ENCODE peak calls at places on chromosomes 3 and 15, in nine cellular contexts. One of them, this sample, is unnamed.

GRCh38 chr15:50247819-50248650 is 17.5 kb downstream of the HDC start:
- DNase-seq in psoas muscle: no peak
- DNase-seq in SK-N-SH: no peak
- DNase-seq in HCT116: no peak
- DNase-seq in CD8-positive, alpha-beta memory T cell: peak; percentile 32
- DNase-seq in adrenal gland: peak; percentile 23
- DNase-seq in cardiac muscle cell: no peak
- DNase-seq in ovary: no peak
- DNase-seq in PC-3: no peak
- DNase-seq in this sample: no peak

GRCh38 chr3:189588061-189588817 is 43.0 kb upstream of the TP63 start:
- DNase-seq in cardiac muscle cell: no peak
- DNase-seq in adrenal gland: no peak
- DNase-seq in SK-N-SH: no peak
- DNase-seq in PC-3: peak; percentile 88
- DNase-seq in ovary: no peak
- DNase-seq in psoas muscle: no peak
- DNase-seq in CD8-positive, alpha-beta memory T cell: no peak
- DNase-seq in HCT116: no peak
- DNase-seq in this sample: no peak

GRCh38 chr15:25136119-25136518 is 181.3 kb downstream of the SNRPN start:
- DNase-seq in adrenal gland: no peak
- DNase-seq in psoas muscle: no peak
- DNase-seq in PC-3: no peak
- DNase-seq in ovary: no peak
- DNase-seq in HCT116: no peak
- DNase-seq in cardiac muscle cell: peak; percentile 45
- DNase-seq in CD8-positive, alpha-beta memory T cell: no peak
- DNase-seq in SK-N-SH: peak; percentile 2
- DNase-seq in this sample: no peak

GRCh38 chr15:62928242-62928995 is 114.1 kb upstream of the TPM1 start:
- DNase-seq in HCT116: no peak
- DNase-seq in adrenal gland: peak; percentile 47
- DNase-seq in cardiac muscle cell: peak; percentile 33
- DNase-seq in psoas muscle: no peak
- DNase-seq in CD8-positive, alpha-beta memory T cell: no peak
- DNase-seq in PC-3: peak; percentile 6
- DNase-seq in SK-N-SH: peak; percentile 60
- DNase-seq in ovary: no peak
- DNase-seq in this sample: no peak

GRCh38 chr3:113634782-113635474 is 61.5 kb downstream of the USF3 start:
- DNase-seq in ovary: no peak
- DNase-seq in HCT116: no peak
- DNase-seq in SK-N-SH: no peak
- DNase-seq in psoas muscle: no peak
- DNase-seq in PC-3: no peak
- DNase-seq in adrenal gland: no peak
- DNase-seq in CD8-positive, alpha-beta memory T cell: no peak
- DNase-seq in cardiac muscle cell: no peak
- DNase-seq in this sample: no peak

GRCh38 chr3:39479701-39480414 is 12.4 kb downstream of the MOBP start:
- DNase-seq in CD8-positive, alpha-beta memory T cell: no peak
- DNase-seq in adrenal gland: no peak
- DNase-seq in PC-3: no peak
- DNase-seq in SK-N-SH: no peak
- DNase-seq in HCT116: no peak
- DNase-seq in cardiac muscle cell: no peak
- DNase-seq in psoas muscle: no peak
- DNase-seq in ovary: no peak
- DNase-seq in this sample: no peak

GRCh38 chr15:94324835-94325767 is 93.7 kb downstream of the MCTP2 start:
- DNase-seq in cardiac muscle cell: no peak
- DNase-seq in CD8-positive, alpha-beta memory T cell: peak; percentile 29
- DNase-seq in HCT116: no peak
- DNase-seq in psoas muscle: no peak
- DNase-seq in SK-N-SH: no peak
- DNase-seq in adrenal gland: no peak
- DNase-seq in PC-3: no peak
- DNase-seq in ovary: no peak
- DNase-seq in this sample: no peak

GRCh38 chr15:47743385-47743784 is 26.1 kb downstream of the SEMA6D start:
- DNase-seq in ovary: no peak
- DNase-seq in PC-3: no peak
- DNase-seq in HCT116: no peak
- DNase-seq in psoas muscle: no peak
- DNase-seq in adrenal gland: no peak
- DNase-seq in cardiac muscle cell: no peak
- DNase-seq in CD8-positive, alpha-beta memory T cell: no peak
- DNase-seq in SK-N-SH: no peak
- DNase-seq in this sample: no peak

DNA sequence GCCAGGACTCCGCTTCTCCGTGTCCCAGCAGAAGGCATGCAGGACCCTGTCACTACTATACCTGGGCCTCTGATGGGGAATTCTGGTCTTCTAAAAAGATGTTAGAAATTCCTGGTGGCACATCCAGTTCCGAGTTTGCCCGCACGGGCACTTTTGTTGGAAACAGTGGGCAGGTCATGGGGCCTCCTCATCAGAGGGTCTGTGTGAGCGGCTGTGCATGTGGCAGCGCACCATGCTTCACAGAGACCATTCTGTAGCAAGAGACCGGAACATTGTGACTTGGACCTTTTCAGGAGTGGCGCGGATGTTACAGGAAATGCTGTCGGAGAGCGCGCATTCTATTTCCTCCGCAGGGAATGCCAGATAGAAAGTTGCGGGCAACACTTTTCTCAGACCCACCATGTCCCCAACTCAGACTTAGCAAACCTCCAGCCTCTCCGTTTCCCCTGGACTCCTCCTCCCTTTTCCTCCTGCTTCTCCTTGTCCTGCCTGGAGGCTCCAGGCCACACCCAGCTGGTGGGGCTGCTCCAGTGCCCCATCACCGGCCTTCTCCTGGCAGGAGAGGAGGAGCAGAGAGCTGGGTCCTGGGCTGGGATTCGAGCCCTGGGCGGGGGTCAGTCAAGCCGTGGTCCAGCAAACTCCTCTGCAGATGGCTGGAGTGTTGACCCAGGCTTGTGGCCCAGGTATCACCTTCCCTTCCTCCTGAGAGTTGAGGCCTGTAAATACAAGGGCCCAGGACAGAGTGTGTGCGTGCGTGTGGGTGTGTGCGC is 46.6 kb downstream of the KLF13 start:
- DNase-seq in cardiac muscle cell: no peak
- DNase-seq in psoas muscle: no peak
- DNase-seq in ovary: no peak
- DNase-seq in SK-N-SH: peak; percentile 39
- DNase-seq in CD8-positive, alpha-beta memory T cell: no peak
- DNase-seq in HCT116: no peak
- DNase-seq in PC-3: no peak
- DNase-seq in adrenal gland: no peak
- DNase-seq in this sample: no peak
- H3K4me1 ChIP-seq in cardiac muscle cell: peaks cover 13% of the 10 kb centered on the region
- H3K4me1 ChIP-seq in psoas muscle: peaks cover 34% of the 10 kb centered on the region
- H3K4me1 ChIP-seq in ovary: peaks cover 3% of the 10 kb centered on the region
- H3K4me1 ChIP-seq in SK-N-SH: no peaks in the 10 kb centered on the region
- H3K4me1 ChIP-seq in CD8-positive, alpha-beta memory T cell: peaks cover 70% of the 10 kb centered on the region
- H3K4me1 ChIP-seq in HCT116: no peaks in the 10 kb centered on the region
- H3K4me1 ChIP-seq in PC-3: no peaks in the 10 kb centered on the region
- H3K4me1 ChIP-seq in adrenal gland: peaks cover 41% of the 10 kb centered on the region
- H3K4me1 ChIP-seq in this sample: peaks cover 54% of the 10 kb centered on the region

GRCh38 chr3:9948586-9948985 is 3.6 kb downstream of the PRRT3 start:
- DNase-seq in cardiac muscle cell: no peak
- DNase-seq in psoas muscle: no peak
- DNase-seq in SK-N-SH: no peak
- DNase-seq in CD8-positive, alpha-beta memory T cell: no peak
- DNase-seq in PC-3: no peak
- DNase-seq in ovary: no peak
- DNase-seq in adrenal gland: no peak
- DNase-seq in HCT116: no peak
- DNase-seq in this sample: no peak

GRCh38 chr3:9951598-9951961 is 628 bp downstream of the PRRT3 start:
- DNase-seq in psoas muscle: no peak
- DNase-seq in cardiac muscle cell: no peak
- DNase-seq in PC-3: no peak
- DNase-seq in HCT116: no peak
- DNase-seq in ovary: no peak
- DNase-seq in SK-N-SH: peak; percentile 47
- DNase-seq in adrenal gland: no peak
- DNase-seq in CD8-positive, alpha-beta memory T cell: no peak
- DNase-seq in this sample: no peak

GRCh38 chr3:9951126-9951525 is 1.1 kb downstream of the PRRT3 start:
- DNase-seq in PC-3: no peak
- DNase-seq in ovary: no peak
- DNase-seq in HCT116: no peak
- DNase-seq in psoas muscle: no peak
- DNase-seq in cardiac muscle cell: no peak
- DNase-seq in CD8-positive, alpha-beta memory T cell: no peak
- DNase-seq in adrenal gland: no peak
- DNase-seq in SK-N-SH: no peak
- DNase-seq in this sample: no peak

GRCh38 chr3:9949115-9949514 is 3.1 kb downstream of the PRRT3 start:
- DNase-seq in SK-N-SH: no peak
- DNase-seq in HCT116: no peak
- DNase-seq in psoas muscle: no peak
- DNase-seq in cardiac muscle cell: no peak
- DNase-seq in PC-3: no peak
- DNase-seq in adrenal gland: no peak
- DNase-seq in CD8-positive, alpha-beta memory T cell: no peak
- DNase-seq in ovary: no peak
- DNase-seq in this sample: no peak

GRCh38 chr3:9949626-9950025 is 2.6 kb downstream of the PRRT3 start:
- DNase-seq in PC-3: no peak
- DNase-seq in adrenal gland: no peak
- DNase-seq in psoas muscle: no peak
- DNase-seq in CD8-positive, alpha-beta memory T cell: no peak
- DNase-seq in HCT116: no peak
- DNase-seq in ovary: no peak
- DNase-seq in SK-N-SH: no peak
- DNase-seq in cardiac muscle cell: no peak
- DNase-seq in this sample: no peak
- H3K4me1 ChIP-seq in PC-3: peaks cover 39% of the 10 kb centered on the region
- H3K4me1 ChIP-seq in adrenal gland: peaks cover 30% of the 10 kb centered on the region
- H3K4me1 ChIP-seq in psoas muscle: peaks cover 4% of the 10 kb centered on the region
- H3K4me1 ChIP-seq in CD8-positive, alpha-beta memory T cell: peaks cover 11% of the 10 kb centered on the region
- H3K4me1 ChIP-seq in HCT116: peaks cover 32% of the 10 kb centered on the region
- H3K4me1 ChIP-seq in ovary: peaks cover 7% of the 10 kb centered on the region
- H3K4me1 ChIP-seq in SK-N-SH: peaks cover under 1% of the 10 kb centered on the region
- H3K4me1 ChIP-seq in cardiac muscle cell: peaks cover 1% of the 10 kb centered on the region
- H3K4me1 ChIP-seq in this sample: peaks cover 40% of the 10 kb centered on the region

GRCh38 chr15:58441376-58442070 is 9.7 kb downstream of the LIPC start:
- DNase-seq in PC-3: peak; percentile 71
- DNase-seq in SK-N-SH: no peak
- DNase-seq in HCT116: no peak
- DNase-seq in adrenal gland: no peak
- DNase-seq in CD8-positive, alpha-beta memory T cell: no peak
- DNase-seq in cardiac muscle cell: no peak
- DNase-seq in ovary: no peak
- DNase-seq in psoas muscle: no peak
- DNase-seq in this sample: no peak

GRCh38 chr15:58442122-58442521 is 10.3 kb downstream of the LIPC start:
- DNase-seq in CD8-positive, alpha-beta memory T cell: no peak
- DNase-seq in cardiac muscle cell: no peak
- DNase-seq in adrenal gland: no peak
- DNase-seq in ovary: no peak
- DNase-seq in psoas muscle: no peak
- DNase-seq in SK-N-SH: no peak
- DNase-seq in HCT116: no peak
- DNase-seq in PC-3: peak; percentile 66
- DNase-seq in this sample: no peak

GRCh38 chr15:58438956-58439355 is 7.2 kb downstream of the LIPC start:
- DNase-seq in CD8-positive, alpha-beta memory T cell: no peak
- DNase-seq in HCT116: peak; percentile 60
- DNase-seq in cardiac muscle cell: peak; percentile 66
- DNase-seq in psoas muscle: no peak
- DNase-seq in adrenal gland: no peak
- DNase-seq in SK-N-SH: peak; percentile 63
- DNase-seq in PC-3: peak; percentile 61
- DNase-seq in ovary: peak; percentile 15
- DNase-seq in this sample: no peak

GRCh38 chr15:58440922-58441321 is 9.1 kb downstream of the LIPC start:
- DNase-seq in CD8-positive, alpha-beta memory T cell: no peak
- DNase-seq in PC-3: peak; percentile 72
- DNase-seq in HCT116: peak; percentile 49
- DNase-seq in SK-N-SH: no peak
- DNase-seq in cardiac muscle cell: no peak
- DNase-seq in psoas muscle: no peak
- DNase-seq in adrenal gland: no peak
- DNase-seq in ovary: no peak
- DNase-seq in this sample: no peak

DNA sequence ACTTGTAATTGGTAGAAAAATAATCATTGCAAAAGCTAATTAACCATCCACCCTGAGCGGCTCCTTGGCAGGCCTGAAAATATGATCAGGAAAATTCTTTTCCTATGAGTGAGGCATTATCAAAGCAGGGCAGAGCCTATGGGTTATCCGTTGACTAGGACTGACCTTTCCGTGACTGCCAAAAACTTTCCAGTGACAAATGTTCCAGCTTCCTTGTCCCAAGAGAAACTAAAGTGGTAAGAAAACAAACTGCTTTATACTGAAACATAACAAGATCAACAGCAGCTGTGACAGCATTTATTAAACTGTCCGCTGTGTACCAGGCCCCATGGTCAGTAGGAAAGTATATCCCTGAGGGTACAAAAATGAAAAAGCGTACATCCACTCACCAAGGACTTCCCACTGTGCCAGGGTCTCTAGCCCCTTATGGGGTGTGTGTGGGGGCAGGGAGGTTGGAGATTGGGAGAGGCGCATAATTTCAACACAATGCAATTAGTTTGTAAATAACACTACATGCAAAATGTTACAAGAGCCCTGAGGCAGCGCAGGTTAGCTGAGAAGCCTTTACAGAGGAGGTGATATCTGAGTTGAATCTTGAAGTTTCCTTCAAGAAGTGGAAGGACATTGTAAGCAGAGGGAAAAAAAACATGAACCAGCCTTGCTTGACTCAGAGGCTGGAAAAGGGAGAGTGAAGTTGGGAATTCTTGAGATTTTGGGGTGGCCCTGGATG is 8.6 kb downstream of the LIPC start:
- DNase-seq in cardiac muscle cell: no peak
- DNase-seq in psoas muscle: no peak
- DNase-seq in HCT116: peak; percentile 59
- DNase-seq in SK-N-SH: no peak
- DNase-seq in ovary: no peak
- DNase-seq in CD8-positive, alpha-beta memory T cell: no peak
- DNase-seq in PC-3: peak; percentile 56
- DNase-seq in adrenal gland: peak; percentile 71
- DNase-seq in this sample: no peak
- H3K4me1 ChIP-seq in cardiac muscle cell: peaks cover 10% of the 10 kb centered on the region
- H3K4me1 ChIP-seq in psoas muscle: peaks cover 32% of the 10 kb centered on the region
- H3K4me1 ChIP-seq in HCT116: peaks cover 53% of the 10 kb centered on the region
- H3K4me1 ChIP-seq in SK-N-SH: peaks cover 16% of the 10 kb centered on the region
- H3K4me1 ChIP-seq in ovary: peaks cover 2% of the 10 kb centered on the region
- H3K4me1 ChIP-seq in CD8-positive, alpha-beta memory T cell: no peaks in the 10 kb centered on the region
- H3K4me1 ChIP-seq in PC-3: peaks cover 38% of the 10 kb centered on the region
- H3K4me1 ChIP-seq in adrenal gland: peaks cover 30% of the 10 kb centered on the region
- H3K4me1 ChIP-seq in this sample: peaks cover 18% of the 10 kb centered on the region

GRCh38 chr15:81914333-81914732 is 131.5 kb downstream of the MEX3B start:
- DNase-seq in ovary: no peak
- DNase-seq in SK-N-SH: no peak
- DNase-seq in adrenal gland: no peak
- DNase-seq in PC-3: no peak
- DNase-seq in cardiac muscle cell: no peak
- DNase-seq in psoas muscle: no peak
- DNase-seq in CD8-positive, alpha-beta memory T cell: no peak
- DNase-seq in HCT116: no peak
- DNase-seq in this sample: no peak

GRCh38 chr15:81914734-81915234 is 131.0 kb downstream of the MEX3B start:
- DNase-seq in SK-N-SH: peak; percentile 70
- DNase-seq in HCT116: no peak
- DNase-seq in adrenal gland: no peak
- DNase-seq in ovary: no peak
- DNase-seq in CD8-positive, alpha-beta memory T cell: no peak
- DNase-seq in PC-3: no peak
- DNase-seq in cardiac muscle cell: peak; percentile 47
- DNase-seq in psoas muscle: peak; percentile 29
- DNase-seq in this sample: no peak

GRCh38 chr15:81909229-81910087 is 136.4 kb downstream of the MEX3B start:
- DNase-seq in CD8-positive, alpha-beta memory T cell: no peak
- DNase-seq in HCT116: no peak
- DNase-seq in SK-N-SH: peak; percentile 58
- DNase-seq in ovary: no peak
- DNase-seq in cardiac muscle cell: no peak
- DNase-seq in psoas muscle: no peak
- DNase-seq in PC-3: peak; percentile 43
- DNase-seq in adrenal gland: no peak
- DNase-seq in this sample: no peak

GRCh38 chr15:81910997-81911396 is 134.8 kb downstream of the MEX3B start:
- DNase-seq in psoas muscle: no peak
- DNase-seq in CD8-positive, alpha-beta memory T cell: no peak
- DNase-seq in ovary: no peak
- DNase-seq in PC-3: no peak
- DNase-seq in adrenal gland: no peak
- DNase-seq in cardiac muscle cell: peak; percentile 27
- DNase-seq in SK-N-SH: no peak
- DNase-seq in HCT116: no peak
- DNase-seq in this sample: no peak

GRCh38 chr15:81911572-81911971 is 134.2 kb downstream of the MEX3B start:
- DNase-seq in cardiac muscle cell: no peak
- DNase-seq in psoas muscle: no peak
- DNase-seq in HCT116: no peak
- DNase-seq in ovary: no peak
- DNase-seq in CD8-positive, alpha-beta memory T cell: no peak
- DNase-seq in PC-3: no peak
- DNase-seq in adrenal gland: no peak
- DNase-seq in SK-N-SH: no peak
- DNase-seq in this sample: no peak
- H3K4me1 ChIP-seq in cardiac muscle cell: peaks cover 27% of the 10 kb centered on the region
- H3K4me1 ChIP-seq in psoas muscle: peaks cover 21% of the 10 kb centered on the region
- H3K4me1 ChIP-seq in HCT116: no peaks in the 10 kb centered on the region
- H3K4me1 ChIP-seq in ovary: peaks cover 16% of the 10 kb centered on the region
- H3K4me1 ChIP-seq in CD8-positive, alpha-beta memory T cell: no peaks in the 10 kb centered on the region
- H3K4me1 ChIP-seq in PC-3: peaks cover 3% of the 10 kb centered on the region
- H3K4me1 ChIP-seq in adrenal gland: no peaks in the 10 kb centered on the region
- H3K4me1 ChIP-seq in SK-N-SH: no peaks in the 10 kb centered on the region
- H3K4me1 ChIP-seq in this sample: no peaks in the 10 kb centered on the region

This sample was measured in tibial nerve.